ENCODE peak calls at places on chromosome 2, in four cellular contexts. P is T-helper 17 cell; L is activated CD8-positive, alpha-beta memory T cell treated with anti-CD3 and anti-CD28 coated beads, Interleukin-2, amount 50 U/mL, for 48 hours; W is ecto neural progenitor cell. B is an unnamed sample.

GRCh38 chr2:127174977-127175376 is 45.1 kb downstream of the CYP27C1 start:
- DNase-seq in L (no peak), P (no peak), W (no peak), B (peak)

GRCh38 chr2:213234641-213235040 is 49.6 kb upstream of the SPAG16 start:
- DNase-seq in L (no peak), P (no peak), W (no peak), B (no peak)

GRCh38 chr2:120509991-120510735 is 164.2 kb downstream of the INHBB start:
- DNase-seq in W (no peak), P (no peak), L (no peak), B (no peak)

GRCh38 chr2:225056330-225057073 is 14.2 kb upstream of the DOCK10 start:
- DNase-seq in W (no peak), P (no peak), L (no peak), B (no peak)

GRCh38 chr2:209688388-209688787 is 83.2 kb upstream of the UNC80 start:
- DNase-seq in W (no peak), L (no peak), P (no peak), B (no peak)

GRCh38 chr2:56017784-56018183 is 94.2 kb upstream of the EFEMP1 start:
- DNase-seq in L (no peak), P (no peak), W (no peak), B (no peak)

GRCh38 chr2:8609357-8609804 is 72.5 kb upstream of the ID2 start:
- DNase-seq in P (no peak), W (no peak), L (no peak), B (no peak)

GRCh38 chr2:120552079-120552478 is 183.6 kb upstream of the GLI2 start:
- DNase-seq in L (no peak), P (no peak), W (no peak), B (no peak)

GRCh38 chr2:233414777-233415570 is 60.7 kb downstream of the DGKD start:
- DNase-seq in P (no peak), W (peak), L (no peak), B (peak)

GRCh38 chr2:135701442-135701841 is 40.2 kb upstream of the UBXN4 start:
- DNase-seq in P (no peak), W (no peak), L (no peak), B (no peak)

GRCh38 chr2:144152817-144153271 is 367.1 kb downstream of the ZEB2 start:
- DNase-seq in W (no peak), L (no peak), P (no peak), B (no peak)

GRCh38 chr2:37583402-37583801 is 88.0 kb downstream of the CDC42EP3 start:
- DNase-seq in W (no peak), L (no peak), P (no peak), B (no peak)

GRCh38 chr2:10414000-10414451 is 34.1 kb downstream of the ODC1 start:
- DNase-seq in L (no peak), W (no peak), P (no peak), B (no peak)

GRCh38 chr2:64324746-64325410 is 129.1 kb upstream of the LGALSL start:
- DNase-seq in W (no peak), L (no peak), P (no peak), B (no peak)

GRCh38 chr2:212135739-212136138 is 402.9 kb downstream of the ERBB4 start:
- DNase-seq in L (no peak), W (no peak), P (no peak), B (no peak)

GRCh38 chr2:220499281-220499680 is 871.9 kb downstream of the SLC4A3 start:
- DNase-seq in W (no peak), L (no peak), P (no peak), B (no peak)

GRCh38 chr2:147255812-147256211 is 589.0 kb upstream of the ACVR2A start:
- DNase-seq in L (no peak), P (no peak), W (no peak), B (no peak)

GRCh38 chr2:66509326-66509811 is 74.4 kb downstream of the MEIS1 start:
- DNase-seq in P (no peak), L (no peak), W (no peak), B (no peak)

GRCh38 chr2:6896930-6897759 is 19.6 kb downstream of the RSAD2 start:
- DNase-seq in W (no peak), P (no peak), L (no peak), B (no peak)

GRCh38 chr2:240205763-240206162 is 65.3 kb upstream of the OTOS start:
- DNase-seq in P (no peak), W (no peak), L (no peak), B (no peak)

GRCh38 chr2:60515751-60516226 is 37.7 kb downstream of the BCL11A start:
- DNase-seq in P (no peak), L (peak), W (no peak), B (no peak)

GRCh38 chr2:46487667-46488333 is 8.4 kb downstream of the TMEM247 start:
- DNase-seq in W (no peak), L (no peak), P (no peak), B (no peak)

GRCh38 chr2:239758325-239758877 is 266.7 kb downstream of the NDUFA10 start:
- DNase-seq in P (no peak), W (no peak), L (no peak), B (no peak)

GRCh38 chr2:233356546-233357308 is 2.4 kb downstream of the DGKD start:
- DNase-seq in W (no peak), P (no peak), L (peak), B (peak)

GRCh38 chr2:203446071-203446481 is 89.0 kb downstream of the RAPH1 start:
- DNase-seq in W (no peak), L (no peak), P (no peak), B (no peak)

GRCh38 chr2:182854405-182855105 is 11.9 kb downstream of the FRZB start:
- DNase-seq in P (no peak), W (no peak), L (no peak), B (no peak)

GRCh38 chr2:16413257-16413656 is 252.4 kb downstream of the CYRIA start:
- DNase-seq in L (no peak), P (no peak), W (no peak), B (no peak)

GRCh38 chr2:56448403-56448998 is 264.7 kb downstream of the CCDC85A start:
- DNase-seq in P (no peak), W (no peak), L (no peak), B (no peak)

GRCh38 chr2:171522804-171523338 is 597 bp downstream of the CYBRD1 start:
- DNase-seq in W (peak), L (peak), P (no peak), B (no peak)

B was measured in mesenteric fat pad.